ENCODE peak calls at places on chromosome 3, in five cellular contexts. V is ELR, Z is EL, A is tibial nerve, D is lung microvascular endothelial cell. S is an unnamed sample.

GRCh38 chr3:127207727-127208482 is 15.0 kb downstream of the PRR23E start:
- DNase-seq in V (no peak), Z (no peak), A (no peak), D (no peak), S (no peak)

GRCh38 chr3:129228891-129229585 is 20.4 kb upstream of the COPG1 start:
- DNase-seq in V (peak), Z (peak), A (no peak), D (peak), S (peak)

GRCh38 chr3:71921036-71921435 is 136.1 kb upstream of the PROK2 start:
- DNase-seq in V (no peak), Z (no peak), A (no peak), D (no peak), S (no peak)

GRCh38 chr3:43148033-43148432 is 42.2 kb upstream of the POMGNT2 start:
- DNase-seq in V (no peak), Z (no peak), A (no peak), D (no peak), S (no peak)

GRCh38 chr3:39910828-39911464 is 101.5 kb downstream of the MYRIP start:
- DNase-seq in V (peak), Z (peak), A (no peak), D (peak), S (no peak)

GRCh38 chr3:31253782-31254181 is 278.9 kb upstream of the STT3B start:
- DNase-seq in V (no peak), Z (no peak), A (no peak), D (no peak), S (no peak)

GRCh38 chr3:24498391-24498790 is 3.7 kb upstream of the THRB start:
- DNase-seq in V (no peak), Z (no peak), A (no peak), D (no peak), S (no peak)

GRCh38 chr3:13666227-13666619 is 117.3 kb downstream of the FBLN2 start:
- DNase-seq in V (no peak), Z (no peak), A (no peak), D (no peak), S (no peak)

GRCh38 chr3:94234177-94234788 is 171.4 kb downstream of the NSUN3 start:
- DNase-seq in V (peak), Z (peak), A (peak), D (peak), S (no peak)

GRCh38 chr3:66039590-66039887 is 821 bp upstream of the MAGI1 start:
- DNase-seq in V (peak), Z (peak), A (no peak), D (peak), S (no peak)

GRCh38 chr3:151044706-151045105 is 40.8 kb upstream of the MED12L start:
- DNase-seq in V (peak), Z (peak), A (no peak), D (no peak), S (no peak)

GRCh38 chr3:46709147-46709654 is 8.0 kb downstream of the TMIE start:
- DNase-seq in V (no peak), Z (no peak), A (no peak), D (no peak), S (no peak)

GRCh38 chr3:129658156-129658843 is 51.8 kb upstream of the PLXND1 start:
- DNase-seq in V (no peak), Z (no peak), A (no peak), D (peak), S (no peak)

GRCh38 chr3:37466660-37467359 is 292.4 kb upstream of the LRRFIP2 start:
- DNase-seq in V (no peak), Z (no peak), A (no peak), D (peak), S (no peak)

GRCh38 chr3:149284034-149284433 is 49.4 kb downstream of the TM4SF18 start:
- DNase-seq in V (no peak), Z (no peak), A (no peak), D (no peak), S (no peak)

GRCh38 chr3:150626148-150626930 is 23.2 kb downstream of the SELENOT start:
- DNase-seq in V (no peak), Z (no peak), A (no peak), D (no peak), S (no peak)

GRCh38 chr3:11672396-11672795 is 28.7 kb upstream of the VGLL4 start:
- DNase-seq in V (no peak), Z (no peak), A (no peak), D (no peak), S (no peak)

GRCh38 chr3:72476139-72476483 is 372.1 kb downstream of the SHQ1 start:
- DNase-seq in V (no peak), Z (no peak), A (no peak), D (no peak), S (no peak)

GRCh38 chr3:184740509-184741258 is 28.8 kb upstream of the MAGEF1 start:
- DNase-seq in V (peak), Z (peak), A (no peak), D (no peak), S (no peak)

GRCh38 chr3:39146611-39147373 is 6.6 kb downstream of the CSRNP1 start:
- DNase-seq in V (peak), Z (peak), A (peak), D (peak), S (peak)

GRCh38 chr3:154954750-154955149 is 125.4 kb upstream of the MME start:
- DNase-seq in V (peak), Z (peak), A (no peak), D (no peak), S (peak)

GRCh38 chr3:51679318-51679717 is 8.3 kb downstream of the TEX264 start:
- DNase-seq in V (no peak), Z (no peak), A (no peak), D (no peak), S (no peak)

GRCh38 chr3:51718547-51719412 is 11.9 kb downstream of the GRM2 start:
- DNase-seq in V (peak), Z (peak), A (peak), D (peak), S (peak)

GRCh38 chr3:59326246-59327024 is 276.6 kb upstream of the CFAP20DC start:
- DNase-seq in V (peak), Z (no peak), A (no peak), D (no peak), S (no peak)

GRCh38 chr3:36451816-36452215 is 71.5 kb downstream of the STAC start:
- DNase-seq in V (no peak), Z (no peak), A (no peak), D (no peak), S (no peak)

GRCh38 chr3:187291001-187291511 is 481 bp downstream of the MASP1 start:
- DNase-seq in V (peak), Z (peak), A (no peak), D (no peak), S (no peak)

GRCh38 chr3:102687851-102688555 is 253.2 kb downstream of the ZPLD1 start:
- DNase-seq in V (no peak), Z (no peak), A (no peak), D (no peak), S (no peak)

GRCh38 chr3:56858331-56858730 is 56.6 kb upstream of the ARHGEF3 start:
- DNase-seq in V (no peak), Z (no peak), A (no peak), D (no peak), S (no peak)

GRCh38 chr3:169505577-169506155 is 157.8 kb downstream of the MECOM start:
- DNase-seq in V (peak), Z (no peak), A (no peak), D (no peak), S (no peak)

GRCh38 chr3:143825513-143825912 is 22.8 kb downstream of the SLC9A9 start:
- DNase-seq in V (no peak), Z (no peak), A (no peak), D (no peak), S (no peak)

GRCh38 chr3:42013652-42014442 is 51.9 kb upstream of the ULK4 start:
- DNase-seq in V (peak), Z (peak), A (no peak), D (peak), S (no peak)

GRCh38 chr3:20480771-20481170 is 294.8 kb upstream of the SGO1 start:
- DNase-seq in V (no peak), Z (peak), A (no peak), D (peak), S (peak)

GRCh38 chr3:47405820-47406761 is 25.3 kb downstream of the PTPN23 start:
- DNase-seq in V (no peak), Z (no peak), A (no peak), D (no peak), S (no peak)

GRCh38 chr3:152026033-152026556 is 152.7 kb downstream of the SUCNR1 start:
- DNase-seq in V (peak), Z (peak), A (no peak), D (peak), S (peak)

GRCh38 chr3:58025824-58026579 is 17.8 kb downstream of the FLNB start:
- DNase-seq in V (no peak), Z (peak), A (no peak), D (peak), S (no peak)

GRCh38 chr3:38978729-38979128 is 73.0 kb downstream of the SCN11A start:
- DNase-seq in V (no peak), Z (no peak), A (no peak), D (no peak), S (no peak)

S was measured in glomerular endothelial cell.